ENCODE peak calls at places on chromosomes 7 and 10, in seven cellular contexts. V is body of pancreas, C is bronchial epithelial cell, R is kidney epithelial cell, N is IMR-90, U is K562, G is MCF 10A. K is an unnamed sample.
A peak's percentile ranks its signal among the peaks of the same experiment; 100 is the strongest.

GRCh38 chr7:30470783-30471182 is 7.8 kb downstream of the NOD1 start:
- DNase-seq in V (peak; percentile 32), C (peak; percentile 66), R (no peak), N (peak; percentile 88), U (peak; percentile 33), G (peak; percentile 41), K (no peak)

GRCh38 chr7:7920056-7920455 is 48.5 kb upstream of the GLCCI1 start:
- DNase-seq in V (no peak), C (no peak), R (no peak), N (no peak), U (no peak), G (no peak), K (no peak)

GRCh38 chr10:48447356-48448215 is 141.1 kb downstream of the MAPK8 start:
- DNase-seq in V (no peak), C (no peak), R (no peak), N (no peak), U (peak; percentile 9), G (no peak), K (no peak)

GRCh38 chr10:58334817-58335305 is at the start of gene UBE2D1:
- DNase-seq in V (peak; percentile 95), C (peak; percentile 56), R (peak; percentile 26), N (peak; percentile 56), U (peak; percentile 86), G (peak; percentile 77), K (peak; percentile 82)

GRCh38 chr10:1626835-1627234 is 110.5 kb downstream of the ADARB2 start:
- DNase-seq in V (no peak), C (no peak), R (no peak), N (no peak), U (no peak), G (no peak), K (no peak)

GRCh38 chr10:69506834-69507643 is 55.8 kb downstream of the TSPAN15 start:
- DNase-seq in V (no peak), C (peak; percentile 20), R (no peak), N (no peak), U (peak; percentile 6), G (no peak), K (no peak)

GRCh38 chr7:21028990-21029337 is 242.3 kb upstream of the SP8 start:
- DNase-seq in V (no peak), C (no peak), R (no peak), N (no peak), U (no peak), G (no peak), K (no peak)

GRCh38 chr10:72272689-72273409 is 875 bp upstream of the DDIT4 start:
- DNase-seq in V (peak; percentile 91), C (peak; percentile 73), R (peak; percentile 79), N (peak; percentile 97), U (peak; percentile 95), G (peak; percentile 99), K (peak; percentile 82)

GRCh38 chr10:77328272-77328816 is 309.3 kb downstream of the KCNMA1 start:
- DNase-seq in V (peak; percentile 49), C (peak; percentile 32), R (no peak), N (peak; percentile 48), U (peak; percentile 15), G (peak; percentile 66), K (peak; percentile 70)

GRCh38 chr7:136601772-136602171 is 266.7 kb upstream of the CHRM2 start:
- DNase-seq in V (no peak), C (no peak), R (no peak), N (no peak), U (no peak), G (no peak), K (no peak)

GRCh38 chr7:12801107-12801506 is 113.7 kb downstream of the ARL4A start:
- DNase-seq in V (peak; percentile 79), C (peak; percentile 55), R (no peak), N (no peak), U (no peak), G (no peak), K (no peak)

GRCh38 chr10:29026065-29026797 is 262.6 kb upstream of the LYZL1 start:
- DNase-seq in V (no peak), C (no peak), R (no peak), N (no peak), U (no peak), G (no peak), K (no peak)

GRCh38 chr7:44534501-44534900 is 6.6 kb downstream of the NPC1L1 start:
- DNase-seq in V (peak; percentile 42), C (peak; percentile 12), R (no peak), N (no peak), U (peak; percentile 85), G (peak; percentile 62), K (peak; percentile 73)

GRCh38 chr10:100072514-100072913 is 9.2 kb downstream of the CPN1 start:
- DNase-seq in V (no peak), C (no peak), R (no peak), N (no peak), U (no peak), G (no peak), K (no peak)

GRCh38 chr10:106559442-106559841 is 605.1 kb downstream of the SORCS1 start:
- DNase-seq in V (no peak), C (no peak), R (no peak), N (peak; percentile 81), U (no peak), G (peak; percentile 87), K (no peak)

GRCh38 chr7:25495342-25495855 is 267.1 kb upstream of the NPVF start:
- DNase-seq in V (peak; percentile 7), C (no peak), R (no peak), N (no peak), U (peak; percentile 84), G (no peak), K (no peak)

GRCh38 chr10:95441547-95441923 is 119.6 kb downstream of the SORBS1 start:
- DNase-seq in V (no peak), C (no peak), R (no peak), N (no peak), U (no peak), G (no peak), K (no peak)

GRCh38 chr7:144455040-144455404 is 51.5 kb upstream of the NOBOX start:
- DNase-seq in V (no peak), C (no peak), R (no peak), N (no peak), U (no peak), G (no peak), K (no peak)

GRCh38 chr7:144459635-144460034 is 56.1 kb upstream of the NOBOX start:
- DNase-seq in V (no peak), C (no peak), R (no peak), N (no peak), U (no peak), G (no peak), K (peak; percentile 7)

GRCh38 chr7:144452064-144452463 is 48.6 kb upstream of the NOBOX start:
- DNase-seq in V (no peak), C (no peak), R (no peak), N (no peak), U (no peak), G (no peak), K (no peak)

GRCh38 chr7:144454256-144455039 is 51.0 kb upstream of the NOBOX start:
- DNase-seq in V (no peak), C (peak; percentile 15), R (no peak), N (no peak), U (no peak), G (peak; percentile 4), K (no peak)
- TF ChIP-seq CTCF in V (no peak), C (peak; percentile 10), R (peak; percentile 46), N (no peak), U (no peak), G (peak; percentile 18), K (no peak)

GRCh38 chr7:1569016-1569415 is 816 bp downstream of the PSMG3 start:
- DNase-seq in V (no peak), C (no peak), R (no peak), N (peak; percentile 41), U (peak; percentile 49), G (peak; percentile 62), K (no peak)

GRCh38 chr7:1569440-1569832 is 396 bp downstream of the PSMG3 start:
- DNase-seq in V (no peak), C (no peak), R (no peak), N (no peak), U (no peak), G (no peak), K (no peak)

GRCh38 chr7:1571261-1571650 is 1.4 kb upstream of the PSMG3 start:
- DNase-seq in V (no peak), C (peak; percentile 84), R (no peak), N (peak; percentile 68), U (no peak), G (peak; percentile 52), K (no peak)

GRCh38 chr7:1572111-1572510 is 2.3 kb upstream of the PSMG3 start:
- DNase-seq in V (no peak), C (no peak), R (no peak), N (no peak), U (no peak), G (no peak), K (no peak)

DNA sequence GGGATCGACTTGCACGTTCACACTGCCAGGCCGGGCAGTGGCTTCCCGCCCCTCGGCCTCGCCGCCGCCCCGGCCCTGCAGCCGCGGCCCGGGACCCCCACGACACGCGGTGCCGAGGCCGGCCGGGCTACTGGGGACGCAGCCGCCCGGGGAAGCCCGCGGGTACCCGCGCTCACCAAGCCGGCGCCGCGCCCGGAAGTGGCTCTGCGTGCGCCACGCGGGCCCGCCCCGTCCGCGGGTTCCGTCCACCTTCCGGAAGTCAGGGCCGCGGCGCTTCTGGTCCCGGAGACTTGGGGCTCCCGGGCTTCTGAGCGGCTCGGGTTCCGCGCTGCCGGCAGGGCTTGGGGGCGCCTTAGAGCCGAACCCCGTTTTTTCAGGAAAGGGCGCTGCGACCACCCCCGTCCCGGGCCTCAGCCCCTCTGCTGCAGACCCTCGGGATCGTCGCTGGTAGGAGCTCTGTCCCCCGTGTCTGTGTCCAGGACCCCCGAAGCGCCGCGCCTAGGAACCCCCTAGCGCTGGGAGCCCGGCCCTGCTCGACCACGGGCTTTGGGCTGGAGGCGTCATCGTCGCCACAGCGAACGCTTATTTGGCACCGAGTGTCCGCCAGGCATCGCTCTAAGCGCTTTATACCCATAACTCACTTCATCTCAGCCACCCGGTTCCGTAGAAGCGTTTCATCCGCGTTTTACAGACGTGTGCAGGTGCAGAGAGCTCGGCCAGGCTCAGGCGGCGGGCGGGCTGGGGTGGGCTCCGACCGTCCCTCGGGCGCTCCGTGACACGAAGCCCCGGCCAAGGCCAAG is at the start of gene PSMG3:
- DNase-seq in V (peak; percentile 93), C (peak; percentile 63), R (peak; percentile 29), N (peak; percentile 89), U (peak; percentile 93), G (peak; percentile 90), K (peak; percentile 70)
- TF ChIP-seq CTCF in V (no peak), C (no peak), R (peak; percentile 38), N (peak; percentile 17), U (peak; percentile 12), G (no peak), K (no peak)

GRCh38 chr10:128950159-128950956 is 516.7 kb upstream of the MGMT start:
- DNase-seq in V (no peak), C (no peak), R (no peak), N (no peak), U (no peak), G (no peak), K (no peak)

GRCh38 chr10:128956149-128956548 is 510.9 kb upstream of the MGMT start:
- DNase-seq in V (no peak), C (no peak), R (no peak), N (no peak), U (no peak), G (no peak), K (no peak)

GRCh38 chr10:128952856-128953255 is 514.2 kb upstream of the MGMT start:
- DNase-seq in V (no peak), C (no peak), R (no peak), N (no peak), U (no peak), G (no peak), K (no peak)
- TF ChIP-seq CTCF in V (no peak), C (no peak), R (no peak), N (no peak), U (no peak), G (no peak), K (no peak)

GRCh38 chr10:94294168-94294567 is 68.6 kb downstream of the NOC3L start:
- DNase-seq in V (no peak), C (no peak), R (no peak), N (no peak), U (no peak), G (no peak), K (no peak)
- TF ChIP-seq CTCF in V (no peak), C (no peak), R (no peak), N (no peak), U (no peak), G (no peak), K (no peak)

K was measured in endothelial cell.